ENCODE peak calls at places on chromosome 16, in seven cellular contexts. One of them, this sample, is unnamed.
A peak's percentile ranks its signal among the peaks of the same experiment; 100 is the strongest.

GRCh38 chr16:84618428-84619102 is 687 bp upstream of the COTL1 start:
- DNase-seq in lung: no peak
- DNase-seq in ovary: peak; percentile 55
- DNase-seq in mucosa of descending colon: no peak
- DNase-seq in choroid plexus epithelial cell: peak; percentile 96
- DNase-seq in HFFc6: peak; percentile 98
- DNase-seq in esophagus squamous epithelium: no peak
- DNase-seq in this sample: peak; percentile 51

GRCh38 chr16:55703003-55704001 is 47.5 kb downstream of the SLC6A2 start:
- DNase-seq in ovary: no peak
- DNase-seq in mucosa of descending colon: no peak
- DNase-seq in choroid plexus epithelial cell: peak; percentile 84
- DNase-seq in HFFc6: peak; percentile 56
- DNase-seq in lung: no peak
- DNase-seq in esophagus squamous epithelium: no peak
- DNase-seq in this sample: no peak

GRCh38 chr16:31696968-31697743 is 169.5 kb downstream of the AHSP start:
- DNase-seq in choroid plexus epithelial cell: peak; percentile 81
- DNase-seq in ovary: no peak
- DNase-seq in HFFc6: peak; percentile 43
- DNase-seq in mucosa of descending colon: no peak
- DNase-seq in esophagus squamous epithelium: no peak
- DNase-seq in lung: no peak
- DNase-seq in this sample: no peak

GRCh38 chr16:1509307-1510221 is 16.4 kb downstream of the TELO2 start:
- DNase-seq in ovary: no peak
- DNase-seq in esophagus squamous epithelium: no peak
- DNase-seq in mucosa of descending colon: no peak
- DNase-seq in HFFc6: no peak
- DNase-seq in lung: no peak
- DNase-seq in choroid plexus epithelial cell: no peak
- DNase-seq in this sample: no peak

GRCh38 chr16:3097266-3097665 is 1.8 kb downstream of the ZSCAN10 start:
- DNase-seq in choroid plexus epithelial cell: no peak
- DNase-seq in ovary: no peak
- DNase-seq in esophagus squamous epithelium: no peak
- DNase-seq in HFFc6: no peak
- DNase-seq in mucosa of descending colon: peak; percentile 7
- DNase-seq in lung: no peak
- DNase-seq in this sample: no peak

GRCh38 chr16:73015612-73016487 is 32.1 kb downstream of the ZFHX3 start:
- DNase-seq in esophagus squamous epithelium: no peak
- DNase-seq in lung: peak; percentile 70
- DNase-seq in choroid plexus epithelial cell: no peak
- DNase-seq in ovary: no peak
- DNase-seq in HFFc6: no peak
- DNase-seq in mucosa of descending colon: peak; percentile 44
- DNase-seq in this sample: no peak

GRCh38 chr16:14120335-14120734 is 49.2 kb downstream of the MRTFB start:
- DNase-seq in mucosa of descending colon: no peak
- DNase-seq in HFFc6: no peak
- DNase-seq in ovary: no peak
- DNase-seq in esophagus squamous epithelium: no peak
- DNase-seq in lung: no peak
- DNase-seq in choroid plexus epithelial cell: no peak
- DNase-seq in this sample: no peak

GRCh38 chr16:53626816-53627215 is 76.8 kb downstream of the RPGRIP1L start:
- DNase-seq in HFFc6: no peak
- DNase-seq in mucosa of descending colon: no peak
- DNase-seq in lung: no peak
- DNase-seq in ovary: no peak
- DNase-seq in choroid plexus epithelial cell: peak; percentile 23
- DNase-seq in esophagus squamous epithelium: no peak
- DNase-seq in this sample: no peak

GRCh38 chr16:88783391-88784073 is 1.5 kb downstream of the PIEZO1 start:
- DNase-seq in lung: no peak
- DNase-seq in mucosa of descending colon: no peak
- DNase-seq in esophagus squamous epithelium: no peak
- DNase-seq in choroid plexus epithelial cell: peak; percentile 35
- DNase-seq in ovary: no peak
- DNase-seq in HFFc6: no peak
- DNase-seq in this sample: no peak

GRCh38 chr16:85612191-85612800 is 826 bp upstream of the GSE1 start:
- DNase-seq in esophagus squamous epithelium: no peak
- DNase-seq in HFFc6: peak; percentile 94
- DNase-seq in ovary: peak; percentile 44
- DNase-seq in lung: peak; percentile 93
- DNase-seq in choroid plexus epithelial cell: peak; percentile 59
- DNase-seq in mucosa of descending colon: peak; percentile 87
- DNase-seq in this sample: no peak

GRCh38 chr16:10907757-10908045 is 30.7 kb downstream of the CIITA start:
- DNase-seq in esophagus squamous epithelium: no peak
- DNase-seq in ovary: no peak
- DNase-seq in choroid plexus epithelial cell: no peak
- DNase-seq in HFFc6: no peak
- DNase-seq in lung: no peak
- DNase-seq in mucosa of descending colon: no peak
- DNase-seq in this sample: no peak

GRCh38 chr16:73743665-73744496 is 552.7 kb upstream of the PSMD7 start:
- DNase-seq in lung: no peak
- DNase-seq in choroid plexus epithelial cell: no peak
- DNase-seq in esophagus squamous epithelium: no peak
- DNase-seq in mucosa of descending colon: peak; percentile 24
- DNase-seq in ovary: no peak
- DNase-seq in HFFc6: no peak
- DNase-seq in this sample: no peak

GRCh38 chr16:76386784-76387183 is 109.6 kb downstream of the CNTNAP4 start:
- DNase-seq in ovary: no peak
- DNase-seq in HFFc6: no peak
- DNase-seq in choroid plexus epithelial cell: peak; percentile 2
- DNase-seq in esophagus squamous epithelium: no peak
- DNase-seq in lung: no peak
- DNase-seq in mucosa of descending colon: no peak
- DNase-seq in this sample: no peak

GRCh38 chr16:10136916-10137315 is 45.3 kb downstream of the GRIN2A start:
- DNase-seq in lung: no peak
- DNase-seq in esophagus squamous epithelium: no peak
- DNase-seq in mucosa of descending colon: no peak
- DNase-seq in ovary: no peak
- DNase-seq in HFFc6: no peak
- DNase-seq in choroid plexus epithelial cell: no peak
- DNase-seq in this sample: no peak

GRCh38 chr16:21222495-21223337 is 10.8 kb upstream of the ANKS4B start:
- DNase-seq in lung: no peak
- DNase-seq in HFFc6: no peak
- DNase-seq in ovary: no peak
- DNase-seq in mucosa of descending colon: peak; percentile 43
- DNase-seq in choroid plexus epithelial cell: no peak
- DNase-seq in esophagus squamous epithelium: no peak
- DNase-seq in this sample: no peak

GRCh38 chr16:88922114-88922825 is 54.7 kb downstream of the CBFA2T3 start:
- DNase-seq in choroid plexus epithelial cell: peak; percentile 68
- DNase-seq in HFFc6: no peak
- DNase-seq in lung: peak; percentile 70
- DNase-seq in esophagus squamous epithelium: no peak
- DNase-seq in ovary: no peak
- DNase-seq in mucosa of descending colon: peak; percentile 78
- DNase-seq in this sample: no peak

GRCh38 chr16:1147027-1147426 is 5.9 kb upstream of the CACNA1H start:
- DNase-seq in ovary: no peak
- DNase-seq in esophagus squamous epithelium: no peak
- DNase-seq in HFFc6: no peak
- DNase-seq in lung: no peak
- DNase-seq in mucosa of descending colon: no peak
- DNase-seq in choroid plexus epithelial cell: no peak
- DNase-seq in this sample: no peak

GRCh38 chr16:30728904-30729672 is 19.1 kb upstream of the PHKG2 start:
- DNase-seq in ovary: no peak
- DNase-seq in HFFc6: no peak
- DNase-seq in mucosa of descending colon: peak; percentile 84
- DNase-seq in choroid plexus epithelial cell: no peak
- DNase-seq in lung: no peak
- DNase-seq in esophagus squamous epithelium: no peak
- DNase-seq in this sample: peak; percentile 65

GRCh38 chr16:11020792-11021440 is 76.6 kb downstream of the CLEC16A start:
- DNase-seq in ovary: no peak
- DNase-seq in esophagus squamous epithelium: no peak
- DNase-seq in choroid plexus epithelial cell: no peak
- DNase-seq in lung: no peak
- DNase-seq in mucosa of descending colon: no peak
- DNase-seq in HFFc6: no peak
- DNase-seq in this sample: no peak

GRCh38 chr16:48627148-48627547 is 17.2 kb upstream of the N4BP1 start:
- DNase-seq in lung: no peak
- DNase-seq in HFFc6: no peak
- DNase-seq in esophagus squamous epithelium: no peak
- DNase-seq in ovary: no peak
- DNase-seq in choroid plexus epithelial cell: no peak
- DNase-seq in mucosa of descending colon: no peak
- DNase-seq in this sample: no peak

GRCh38 chr16:74309789-74310781 is 13.5 kb downstream of the PSMD7 start:
- DNase-seq in mucosa of descending colon: no peak
- DNase-seq in HFFc6: peak; percentile 50
- DNase-seq in lung: no peak
- DNase-seq in choroid plexus epithelial cell: peak; percentile 76
- DNase-seq in ovary: no peak
- DNase-seq in esophagus squamous epithelium: no peak
- DNase-seq in this sample: no peak

GRCh38 chr16:2511996-2512919 is 1.5 kb upstream of the ATP6V0C start:
- DNase-seq in lung: no peak
- DNase-seq in esophagus squamous epithelium: no peak
- DNase-seq in ovary: no peak
- DNase-seq in mucosa of descending colon: no peak
- DNase-seq in HFFc6: no peak
- DNase-seq in choroid plexus epithelial cell: no peak
- DNase-seq in this sample: no peak

GRCh38 chr16:967077-967541 is 3.7 kb downstream of the LMF1 start:
- DNase-seq in choroid plexus epithelial cell: no peak
- DNase-seq in mucosa of descending colon: no peak
- DNase-seq in lung: no peak
- DNase-seq in HFFc6: no peak
- DNase-seq in esophagus squamous epithelium: no peak
- DNase-seq in ovary: no peak
- DNase-seq in this sample: no peak

GRCh38 chr16:69112285-69113129 is 7.1 kb downstream of the HAS3 start:
- DNase-seq in choroid plexus epithelial cell: peak; percentile 61
- DNase-seq in HFFc6: no peak
- DNase-seq in ovary: no peak
- DNase-seq in lung: peak; percentile 65
- DNase-seq in mucosa of descending colon: peak; percentile 73
- DNase-seq in esophagus squamous epithelium: no peak
- DNase-seq in this sample: no peak

GRCh38 chr16:62041401-62041800 is 5.2 kb upstream of the CDH8 start:
- DNase-seq in esophagus squamous epithelium: no peak
- DNase-seq in ovary: no peak
- DNase-seq in mucosa of descending colon: no peak
- DNase-seq in HFFc6: peak; percentile 1
- DNase-seq in choroid plexus epithelial cell: peak; percentile 66
- DNase-seq in lung: no peak
- DNase-seq in this sample: no peak
- TF ChIP-seq CTCF in esophagus squamous epithelium: no peak
- TF ChIP-seq CTCF in ovary: no peak
- TF ChIP-seq CTCF in mucosa of descending colon: no peak
- TF ChIP-seq CTCF in HFFc6: peak; percentile 41
- TF ChIP-seq CTCF in choroid plexus epithelial cell: peak; percentile 61
- TF ChIP-seq CTCF in lung: no peak
- TF ChIP-seq CTCF in this sample: no peak

GRCh38 chr16:67862623-67863583 is 9.9 kb upstream of the EDC4 start:
- DNase-seq in ovary: no peak
- DNase-seq in HFFc6: peak; percentile 43
- DNase-seq in choroid plexus epithelial cell: peak; percentile 63
- DNase-seq in esophagus squamous epithelium: no peak
- DNase-seq in mucosa of descending colon: no peak
- DNase-seq in lung: no peak
- DNase-seq in this sample: no peak

GRCh38 chr16:67868290-67868689 is 4.6 kb upstream of the EDC4 start:
- DNase-seq in lung: no peak
- DNase-seq in HFFc6: no peak
- DNase-seq in mucosa of descending colon: no peak
- DNase-seq in esophagus squamous epithelium: no peak
- DNase-seq in ovary: no peak
- DNase-seq in choroid plexus epithelial cell: no peak
- DNase-seq in this sample: no peak

GRCh38 chr16:67864594-67864993 is 8.3 kb upstream of the EDC4 start:
- DNase-seq in esophagus squamous epithelium: no peak
- DNase-seq in choroid plexus epithelial cell: no peak
- DNase-seq in HFFc6: no peak
- DNase-seq in lung: no peak
- DNase-seq in ovary: no peak
- DNase-seq in mucosa of descending colon: no peak
- DNase-seq in this sample: no peak

GRCh38 chr16:67861877-67862276 is 11.0 kb upstream of the EDC4 start:
- DNase-seq in esophagus squamous epithelium: no peak
- DNase-seq in choroid plexus epithelial cell: no peak
- DNase-seq in mucosa of descending colon: no peak
- DNase-seq in HFFc6: no peak
- DNase-seq in lung: no peak
- DNase-seq in ovary: no peak
- DNase-seq in this sample: no peak

GRCh38 chr16:67865318-67865717 is 7.5 kb upstream of the EDC4 start:
- DNase-seq in lung: no peak
- DNase-seq in choroid plexus epithelial cell: peak; percentile 50
- DNase-seq in mucosa of descending colon: no peak
- DNase-seq in ovary: no peak
- DNase-seq in esophagus squamous epithelium: no peak
- DNase-seq in HFFc6: peak; percentile 47
- DNase-seq in this sample: no peak
- TF ChIP-seq CTCF in lung: peak; percentile 22
- TF ChIP-seq CTCF in choroid plexus epithelial cell: peak; percentile 57
- TF ChIP-seq CTCF in mucosa of descending colon: no peak
- TF ChIP-seq CTCF in ovary: no peak
- TF ChIP-seq CTCF in esophagus squamous epithelium: no peak
- TF ChIP-seq CTCF in HFFc6: peak; percentile 69
- TF ChIP-seq CTCF in this sample: peak; percentile 24

GRCh38 chr16:82175627-82176026 is 5.6 kb upstream of the MPHOSPH6 start:
- DNase-seq in HFFc6: no peak
- DNase-seq in choroid plexus epithelial cell: no peak
- DNase-seq in esophagus squamous epithelium: no peak
- DNase-seq in mucosa of descending colon: no peak
- DNase-seq in lung: no peak
- DNase-seq in ovary: no peak
- DNase-seq in this sample: no peak

GRCh38 chr16:82167670-82168069 is 2.4 kb downstream of the MPHOSPH6 start:
- DNase-seq in choroid plexus epithelial cell: no peak
- DNase-seq in ovary: no peak
- DNase-seq in HFFc6: no peak
- DNase-seq in mucosa of descending colon: no peak
- DNase-seq in esophagus squamous epithelium: no peak
- DNase-seq in lung: no peak
- DNase-seq in this sample: no peak

GRCh38 chr16:82169861-82170845 is at the start of gene MPHOSPH6:
- DNase-seq in esophagus squamous epithelium: peak; percentile 54
- DNase-seq in lung: peak; percentile 90
- DNase-seq in ovary: peak; percentile 85
- DNase-seq in choroid plexus epithelial cell: peak; percentile 93
- DNase-seq in mucosa of descending colon: peak; percentile 95
- DNase-seq in HFFc6: peak; percentile 81
- DNase-seq in this sample: peak; percentile 93
- TF ChIP-seq CTCF in esophagus squamous epithelium: no peak
- TF ChIP-seq CTCF in lung: no peak
- TF ChIP-seq CTCF in ovary: no peak
- TF ChIP-seq CTCF in choroid plexus epithelial cell: no peak
- TF ChIP-seq CTCF in mucosa of descending colon: no peak
- TF ChIP-seq CTCF in HFFc6: peak; percentile 19
- TF ChIP-seq CTCF in this sample: no peak

GRCh38 chr16:12392585-12393089 is 411.1 kb downstream of the CPPED1 start:
- DNase-seq in HFFc6: peak; percentile 4
- DNase-seq in mucosa of descending colon: no peak
- DNase-seq in choroid plexus epithelial cell: peak; percentile 15
- DNase-seq in esophagus squamous epithelium: no peak
- DNase-seq in ovary: peak; percentile 41
- DNase-seq in lung: no peak
- DNase-seq in this sample: no peak
- TF ChIP-seq CTCF in HFFc6: peak; percentile 61
- TF ChIP-seq CTCF in mucosa of descending colon: no peak
- TF ChIP-seq CTCF in choroid plexus epithelial cell: no peak
- TF ChIP-seq CTCF in esophagus squamous epithelium: no peak
- TF ChIP-seq CTCF in ovary: no peak
- TF ChIP-seq CTCF in lung: no peak
- TF ChIP-seq CTCF in this sample: no peak

This sample was measured in CD14-positive monocyte.